ENCODE peak calls at places on chromosomes 2 and 18, in four cellular contexts. One of them, this sample, is unnamed.

GRCh38 chr18:54127759-54128378 is 96.6 kb downstream of the MBD2 start:
- ATAC-seq in GM12878: peak; percentile 90
- ATAC-seq in upper lobe of left lung: no peak
- ATAC-seq in K562: peak; percentile 95
- ATAC-seq in this sample: peak; percentile 43

GRCh38 chr2:230203110-230203676 is 16.6 kb downstream of the SP110 start:
- ATAC-seq in upper lobe of left lung: no peak
- ATAC-seq in K562: no peak
- ATAC-seq in GM12878: peak; percentile 70
- ATAC-seq in this sample: no peak

GRCh38 chr2:40130251-40130994 is 321.5 kb downstream of the SLC8A1 start:
- ATAC-seq in upper lobe of left lung: no peak
- ATAC-seq in GM12878: no peak
- ATAC-seq in K562: no peak
- ATAC-seq in this sample: no peak

GRCh38 chr2:96715658-96716057 is 24.2 kb downstream of the LMAN2L start:
- ATAC-seq in GM12878: no peak
- ATAC-seq in K562: peak; percentile 74
- ATAC-seq in upper lobe of left lung: no peak
- ATAC-seq in this sample: no peak

GRCh38 chr2:238720232-238720672 is 127.6 kb upstream of the TWIST2 start:
- ATAC-seq in GM12878: no peak
- ATAC-seq in K562: peak; percentile 75
- ATAC-seq in upper lobe of left lung: peak; percentile 85
- ATAC-seq in this sample: peak; percentile 80

GRCh38 chr18:23049698-23050373 is 85.4 kb upstream of the CABLES1 start:
- ATAC-seq in K562: no peak
- ATAC-seq in upper lobe of left lung: peak; percentile 57
- ATAC-seq in GM12878: no peak
- ATAC-seq in this sample: no peak

GRCh38 chr2:219073413-219074129 is 12.8 kb upstream of the IHH start:
- ATAC-seq in K562: peak; percentile 86
- ATAC-seq in GM12878: peak; percentile 74
- ATAC-seq in upper lobe of left lung: no peak
- ATAC-seq in this sample: no peak

GRCh38 chr18:47721876-47722275 is 208.6 kb downstream of the SMAD2 start:
- ATAC-seq in GM12878: no peak
- ATAC-seq in upper lobe of left lung: no peak
- ATAC-seq in K562: no peak
- ATAC-seq in this sample: no peak

GRCh38 chr2:46562451-46562841 is 83.1 kb downstream of the TMEM247 start:
- ATAC-seq in K562: no peak
- ATAC-seq in GM12878: peak; percentile 54
- ATAC-seq in upper lobe of left lung: no peak
- ATAC-seq in this sample: no peak

GRCh38 chr2:222582931-222583330 is 73.0 kb downstream of the FARSB start:
- ATAC-seq in K562: peak; percentile 68
- ATAC-seq in upper lobe of left lung: no peak
- ATAC-seq in GM12878: peak; percentile 61
- ATAC-seq in this sample: no peak

GRCh38 chr2:17303054-17303453 is 215.2 kb downstream of the RAD51AP2 start:
- ATAC-seq in upper lobe of left lung: no peak
- ATAC-seq in GM12878: peak; percentile 43
- ATAC-seq in K562: no peak
- ATAC-seq in this sample: no peak

GRCh38 chr2:241767464-241768250 is 9.0 kb upstream of the GAL3ST2 start:
- ATAC-seq in K562: no peak
- ATAC-seq in upper lobe of left lung: no peak
- ATAC-seq in GM12878: no peak
- ATAC-seq in this sample: no peak

GRCh38 chr18:72984290-72984689 is 116.5 kb upstream of the NETO1 start:
- ATAC-seq in upper lobe of left lung: no peak
- ATAC-seq in GM12878: no peak
- ATAC-seq in K562: no peak
- ATAC-seq in this sample: no peak

GRCh38 chr2:169823996-169824372 is 721 bp downstream of the METTL5 start:
- ATAC-seq in GM12878: peak; percentile 7
- ATAC-seq in upper lobe of left lung: no peak
- ATAC-seq in K562: peak; percentile 7
- ATAC-seq in this sample: no peak

GRCh38 chr2:16022548-16023240 is 82.3 kb downstream of the MYCN start:
- ATAC-seq in GM12878: no peak
- ATAC-seq in upper lobe of left lung: no peak
- ATAC-seq in K562: no peak
- ATAC-seq in this sample: no peak

GRCh38 chr2:193141-193552 is 70.7 kb downstream of the SH3YL1 start:
- ATAC-seq in upper lobe of left lung: peak; percentile 59
- ATAC-seq in K562: no peak
- ATAC-seq in GM12878: peak; percentile 88
- ATAC-seq in this sample: no peak

GRCh38 chr2:3291750-3292149 is 85.9 kb downstream of the EIPR1 start:
- ATAC-seq in K562: no peak
- ATAC-seq in GM12878: no peak
- ATAC-seq in upper lobe of left lung: no peak
- ATAC-seq in this sample: no peak

GRCh38 chr2:44778221-44778654 is 163.3 kb upstream of the SIX3 start:
- ATAC-seq in upper lobe of left lung: no peak
- ATAC-seq in GM12878: peak; percentile 76
- ATAC-seq in K562: no peak
- ATAC-seq in this sample: no peak

GRCh38 chr2:55871637-55872036 is 51.9 kb downstream of the EFEMP1 start:
- ATAC-seq in GM12878: peak; percentile 60
- ATAC-seq in K562: no peak
- ATAC-seq in upper lobe of left lung: peak; percentile 51
- ATAC-seq in this sample: no peak

GRCh38 chr2:217922101-217923006 is 80.4 kb downstream of the TNS1 start:
- ATAC-seq in upper lobe of left lung: peak; percentile 9
- ATAC-seq in K562: no peak
- ATAC-seq in GM12878: no peak
- ATAC-seq in this sample: peak; percentile 65

GRCh38 chr2:102142829-102143449 is 393 bp downstream of the IL1R1 start:
- ATAC-seq in upper lobe of left lung: peak; percentile 72
- ATAC-seq in K562: peak; percentile 6
- ATAC-seq in GM12878: no peak
- ATAC-seq in this sample: peak; percentile 17

GRCh38 chr2:101725038-101725437 is 27.5 kb downstream of the MAP4K4 start:
- ATAC-seq in K562: no peak
- ATAC-seq in upper lobe of left lung: no peak
- ATAC-seq in GM12878: no peak
- ATAC-seq in this sample: no peak

GRCh38 chr2:14713248-14713647 is 80.7 kb downstream of the LRATD1 start:
- ATAC-seq in K562: no peak
- ATAC-seq in upper lobe of left lung: no peak
- ATAC-seq in GM12878: no peak
- ATAC-seq in this sample: no peak
- TF ChIP-seq EP300 in K562: no peak
- TF ChIP-seq EP300 in upper lobe of left lung: no peak
- TF ChIP-seq EP300 in GM12878: no peak
- TF ChIP-seq EP300 in this sample: no peak

GRCh38 chr2:43035922-43036321 is 190.5 kb downstream of the ZFP36L2 start:
- ATAC-seq in upper lobe of left lung: no peak
- ATAC-seq in GM12878: no peak
- ATAC-seq in K562: no peak
- ATAC-seq in this sample: no peak

GRCh38 chr2:43039376-43040080 is 186.9 kb downstream of the ZFP36L2 start:
- ATAC-seq in GM12878: no peak
- ATAC-seq in upper lobe of left lung: no peak
- ATAC-seq in K562: no peak
- ATAC-seq in this sample: no peak

GRCh38 chr2:43040084-43040854 is 186.1 kb downstream of the ZFP36L2 start:
- ATAC-seq in upper lobe of left lung: no peak
- ATAC-seq in GM12878: peak; percentile 88
- ATAC-seq in K562: peak; percentile 61
- ATAC-seq in this sample: no peak

GRCh38 chr2:43038720-43039099 is 187.7 kb downstream of the ZFP36L2 start:
- ATAC-seq in upper lobe of left lung: no peak
- ATAC-seq in GM12878: no peak
- ATAC-seq in K562: no peak
- ATAC-seq in this sample: no peak

GRCh38 chr2:43038034-43038719 is 188.2 kb downstream of the ZFP36L2 start:
- ATAC-seq in GM12878: no peak
- ATAC-seq in upper lobe of left lung: no peak
- ATAC-seq in K562: peak; percentile 43
- ATAC-seq in this sample: no peak
- TF ChIP-seq EP300 in GM12878: no peak
- TF ChIP-seq EP300 in upper lobe of left lung: no peak
- TF ChIP-seq EP300 in K562: no peak
- TF ChIP-seq EP300 in this sample: no peak

DNA sequence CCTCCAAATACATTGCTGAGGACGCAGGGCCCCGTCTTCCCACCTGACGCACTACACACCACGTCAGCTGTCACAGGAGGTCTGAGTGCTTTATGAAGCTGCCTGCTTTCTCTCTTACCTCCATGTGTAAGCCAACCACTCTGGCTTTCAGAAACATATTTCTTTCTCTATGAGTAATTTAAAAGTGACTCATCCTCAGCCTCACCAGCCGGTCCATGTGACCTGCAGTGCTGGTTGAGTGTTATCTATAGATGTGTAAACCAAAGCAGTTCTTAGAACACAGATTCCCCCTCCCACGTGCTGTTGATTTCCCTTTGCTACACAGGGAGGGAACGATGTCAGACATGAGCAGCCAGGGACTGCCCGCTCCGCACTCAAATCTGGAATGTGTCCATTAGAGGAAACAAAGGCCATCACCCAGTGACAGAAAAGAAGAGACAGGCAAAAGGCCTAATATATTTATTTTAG is 157.8 kb downstream of the BCL2 start:
- ATAC-seq in upper lobe of left lung: peak; percentile 76
- ATAC-seq in GM12878: peak; percentile 60
- ATAC-seq in K562: peak; percentile 75
- ATAC-seq in this sample: peak; percentile 84
- TF ChIP-seq EP300 in upper lobe of left lung: no peak
- TF ChIP-seq EP300 in GM12878: peak; percentile 98
- TF ChIP-seq EP300 in K562: no peak
- TF ChIP-seq EP300 in this sample: no peak

DNA sequence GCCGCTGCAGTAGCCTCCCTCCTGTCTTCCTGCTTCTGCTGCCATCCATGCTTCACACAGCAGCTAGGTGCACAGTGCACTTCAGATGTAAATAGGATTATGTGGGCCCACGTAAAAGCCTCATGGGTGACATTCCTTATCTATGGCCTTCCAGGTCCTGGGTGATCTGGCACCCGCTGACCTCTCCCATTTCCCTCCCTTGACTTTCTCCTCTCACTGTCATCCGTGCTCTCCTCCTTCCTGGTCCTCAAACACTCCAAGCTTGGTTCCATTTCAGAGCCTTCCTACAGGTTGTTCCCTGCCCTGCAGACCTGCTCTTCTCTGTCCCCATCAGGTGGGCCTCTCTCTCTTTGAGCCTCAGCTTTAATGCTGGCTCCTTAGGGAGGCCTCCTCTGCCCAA is 4.0 kb upstream of the SMYD5 start:
- ATAC-seq in GM12878: no peak
- ATAC-seq in upper lobe of left lung: no peak
- ATAC-seq in K562: no peak
- ATAC-seq in this sample: no peak
- TF ChIP-seq EP300 in GM12878: no peak
- TF ChIP-seq EP300 in upper lobe of left lung: no peak
- TF ChIP-seq EP300 in K562: no peak
- TF ChIP-seq EP300 in this sample: no peak

GRCh38 chr2:157876066-157876770 is at the start of gene ACVR1:
- ATAC-seq in GM12878: peak; percentile 91
- ATAC-seq in upper lobe of left lung: peak; percentile 97
- ATAC-seq in K562: peak; percentile 90
- ATAC-seq in this sample: peak; percentile 97
- TF ChIP-seq EP300 in GM12878: no peak
- TF ChIP-seq EP300 in upper lobe of left lung: no peak
- TF ChIP-seq EP300 in K562: peak; percentile 38
- TF ChIP-seq EP300 in this sample: no peak

DNA sequence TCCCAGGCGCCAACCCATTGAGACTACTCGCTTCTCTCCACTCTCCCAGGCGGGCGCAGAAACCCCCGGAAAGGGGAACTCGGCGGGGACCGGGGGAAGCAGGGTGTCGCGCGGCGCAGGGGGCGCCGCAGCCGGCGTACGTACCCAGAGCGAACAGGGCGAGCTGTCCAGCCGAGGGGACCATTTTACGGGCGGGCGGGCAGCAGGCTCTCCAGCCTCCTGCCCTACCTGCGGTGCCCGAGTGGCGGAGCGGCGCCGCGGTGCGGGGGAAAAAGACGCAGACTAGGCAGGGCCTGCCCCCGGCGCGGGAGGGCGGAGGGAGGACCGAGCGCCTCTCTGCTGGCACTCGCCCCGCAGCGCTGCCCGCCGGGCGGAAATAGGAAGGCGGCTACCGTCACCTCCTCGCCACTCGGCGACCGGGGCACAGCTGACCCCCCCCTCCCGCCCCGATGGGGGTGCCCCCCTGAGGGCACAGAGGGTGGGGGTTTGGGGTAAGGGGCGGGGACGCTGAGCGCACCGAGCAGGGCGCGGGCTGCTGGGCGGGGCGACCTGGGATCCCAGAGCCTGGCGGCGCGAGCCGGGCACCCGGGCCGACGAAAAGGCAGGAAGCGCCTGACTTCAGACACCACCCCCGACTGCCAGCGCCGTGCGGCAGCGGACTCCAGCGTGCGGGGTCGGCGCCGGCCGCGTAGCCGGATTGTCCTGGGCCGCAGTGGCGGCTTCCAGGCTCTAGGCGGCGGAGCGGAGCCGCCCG is at the start of gene TGFA:
- ATAC-seq in K562: peak; percentile 98
- ATAC-seq in upper lobe of left lung: peak; percentile 92
- ATAC-seq in GM12878: peak; percentile 92
- ATAC-seq in this sample: peak; percentile 82
- TF ChIP-seq EP300 in K562: no peak
- TF ChIP-seq EP300 in upper lobe of left lung: no peak
- TF ChIP-seq EP300 in GM12878: no peak
- TF ChIP-seq EP300 in this sample: no peak

DNA sequence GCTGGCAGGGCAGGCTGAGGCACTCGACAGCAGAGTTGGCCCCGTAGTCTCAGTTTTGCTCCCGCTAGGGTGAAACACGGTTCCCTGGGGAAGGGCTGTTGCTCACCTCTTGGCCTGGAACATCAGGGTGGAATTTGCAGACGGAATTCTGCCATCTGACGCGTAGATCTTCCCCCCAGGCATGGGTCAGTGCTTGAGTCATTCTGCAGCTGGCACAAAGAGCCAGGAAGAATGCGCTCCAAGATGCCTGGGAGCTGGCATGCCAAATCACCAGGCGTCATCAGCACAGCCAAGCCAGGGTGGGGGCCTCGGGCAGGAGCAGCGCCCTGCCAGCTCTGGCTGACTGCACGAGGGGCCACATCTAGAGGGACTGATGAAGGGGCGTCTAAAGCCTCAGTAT is 42.7 kb downstream of the ODC1 start:
- ATAC-seq in GM12878: no peak
- ATAC-seq in upper lobe of left lung: peak; percentile 27
- ATAC-seq in K562: no peak
- ATAC-seq in this sample: peak; percentile 79
- TF ChIP-seq EP300 in GM12878: no peak
- TF ChIP-seq EP300 in upper lobe of left lung: no peak
- TF ChIP-seq EP300 in K562: no peak
- TF ChIP-seq EP300 in this sample: no peak